ENCODE peak calls at places on chromosomes 1 and 21, in six cellular contexts. X is HTR-8/SVneo, B is iPS-NIHi11, C is AG04450, Z is NCI-H2171 treated with DMSO at 0.1 percent for 48 hours, G is LHCN-M2. E is an unnamed sample.

GRCh38 chr1:63659448-63659847 is 66.2 kb downstream of the PGM1 start:
- DNase-seq in C (no peak), Z (no peak), G (no peak), B (no peak), X (no peak), E (no peak)

GRCh38 chr1:165324050-165324449 is 32.5 kb downstream of the LMX1A start:
- DNase-seq in C (no peak), X (no peak), G (no peak), Z (no peak), B (no peak), E (no peak)

GRCh38 chr1:172429324-172430127 is 9.0 kb downstream of the C1orf105 start:
- DNase-seq in Z (peak), C (no peak), G (peak), B (peak), X (peak), E (peak)

GRCh38 chr1:155261401-155261887 is 716 bp downstream of the SCAMP3 start:
- DNase-seq in C (no peak), B (peak), Z (no peak), G (no peak), X (no peak), E (no peak)

GRCh38 chr1:3060601-3061551 is 8.1 kb upstream of the PRDM16 start:
- DNase-seq in B (no peak), X (no peak), C (no peak), Z (no peak), G (no peak), E (no peak)

GRCh38 chr1:28518745-28519341 is 13.0 kb downstream of the RCC1 start:
- DNase-seq in X (no peak), C (no peak), Z (no peak), B (no peak), G (peak), E (peak)

GRCh38 chr1:37858931-37859506 is 373 bp downstream of the MTF1 start:
- DNase-seq in B (no peak), C (no peak), Z (no peak), X (no peak), G (peak), E (no peak)

GRCh38 chr1:42965339-42965738 is 6.7 kb upstream of the SLC2A1 start:
- DNase-seq in B (no peak), Z (no peak), C (no peak), G (no peak), X (no peak), E (no peak)

GRCh38 chr1:117757668-117758067 is 151.8 kb downstream of the TENT5C start:
- DNase-seq in G (peak), C (no peak), B (no peak), X (no peak), Z (no peak), E (peak)

GRCh38 chr1:5927506-5928370 is 64.5 kb downstream of the NPHP4 start:
- DNase-seq in X (no peak), G (no peak), B (no peak), C (no peak), Z (no peak), E (no peak)

GRCh38 chr1:239587066-239587465 is 200.7 kb downstream of the CHRM3 start:
- DNase-seq in G (no peak), Z (no peak), C (no peak), X (no peak), B (no peak), E (no peak)

GRCh38 chr1:23598424-23598823 is 39.1 kb upstream of the ID3 start:
- DNase-seq in G (no peak), B (peak), X (no peak), Z (peak), C (no peak), E (no peak)

GRCh38 chr1:79005945-79006344 is 585 bp downstream of the ADGRL4 start:
- DNase-seq in X (no peak), G (no peak), C (no peak), B (no peak), Z (no peak), E (peak)

GRCh38 chr1:55541296-55541695 is 326.1 kb upstream of the USP24 start:
- DNase-seq in Z (no peak), B (no peak), X (no peak), G (no peak), C (no peak), E (no peak)

GRCh38 chr1:245809361-245809760 is 654.6 kb downstream of the KIF26B start:
- DNase-seq in G (no peak), B (peak), X (no peak), Z (peak), C (no peak), E (no peak)

GRCh38 chr21:36193200-36193599 is 36.6 kb downstream of the DOP1B start:
- DNase-seq in C (no peak), B (no peak), X (peak), Z (no peak), G (no peak), E (peak)

GRCh38 chr1:234869182-234870019 is 259.2 kb downstream of the TOMM20 start:
- DNase-seq in C (no peak), X (no peak), G (no peak), Z (peak), B (no peak), E (no peak)